ENCODE peak calls at places on chromosomes 12 and 14, in six cellular contexts. K, J, N, Y, A and B are unnamed samples.

GRCh38 chr12:51275088-51275487 is 4.9 kb upstream of the SMAGP start:
- DNase-seq in A (no peak), Y (no peak), K (no peak), J (no peak), N (no peak), B (no peak)

GRCh38 chr12:69415471-69416275 is 54.5 kb upstream of the FRS2 start:
- DNase-seq in Y (peak), K (peak), A (peak), N (peak), J (peak), B (peak)

GRCh38 chr14:89881839-89882238 is 72.7 kb downstream of the EFCAB11 start:
- DNase-seq in A (no peak), J (no peak), Y (no peak), N (no peak), K (no peak), B (no peak)

GRCh38 chr12:2488596-2488995 is 306.2 kb upstream of the FKBP4 start:
- DNase-seq in J (no peak), K (no peak), N (no peak), A (no peak), Y (no peak), B (no peak)

GRCh38 chr14:104316723-104317499 is 178.5 kb downstream of the KIF26A start:
- DNase-seq in N (peak), Y (peak), J (no peak), A (no peak), K (peak), B (no peak)

GRCh38 chr12:68222336-68222735 is 3.3 kb downstream of the IL26 start:
- DNase-seq in Y (no peak), A (no peak), K (peak), J (peak), N (no peak), B (no peak)

GRCh38 chr14:89187501-89187900 is 229.5 kb downstream of the FOXN3 start:
- DNase-seq in N (no peak), A (no peak), J (no peak), K (no peak), Y (no peak), B (no peak)

GRCh38 chr12:75294338-75294737 is 35.8 kb downstream of the CAPS2 start:
- DNase-seq in N (no peak), K (no peak), Y (no peak), J (no peak), A (no peak), B (no peak)

GRCh38 chr14:92386637-92387036 is 63.7 kb downstream of the SLC24A4 start:
- DNase-seq in A (no peak), Y (no peak), K (no peak), N (no peak), J (no peak), B (no peak)

GRCh38 chr12:93616584-93617101 is 44.2 kb downstream of the SOCS2 start:
- DNase-seq in Y (no peak), J (no peak), N (peak), A (no peak), K (no peak), B (no peak)

GRCh38 chr12:12741705-12742104 is 24.5 kb downstream of the CDKN1B start:
- DNase-seq in A (no peak), Y (no peak), N (no peak), J (no peak), K (no peak), B (peak)

GRCh38 chr14:88551094-88551870 is 3.5 kb downstream of the PTPN21 start:
- DNase-seq in J (peak), N (peak), Y (peak), A (peak), K (peak), B (peak)

GRCh38 chr12:12909995-12910391 is 18.6 kb downstream of the GPRC5A start:
- DNase-seq in N (no peak), J (peak), Y (no peak), A (no peak), K (no peak), B (peak)

GRCh38 chr12:96294831-96295230 is 100.7 kb downstream of the ELK3 start:
- DNase-seq in N (no peak), K (no peak), Y (no peak), J (peak), A (no peak), B (no peak)

GRCh38 chr12:124292385-124292784 is 2.5 kb upstream of the RFLNA start:
- DNase-seq in A (no peak), Y (no peak), J (no peak), K (no peak), N (no peak), B (no peak)

GRCh38 chr12:123271182-123271491 is 519 bp downstream of the CDK2AP1 start:
- DNase-seq in Y (no peak), N (peak), K (peak), J (peak), A (peak), B (peak)

GRCh38 chr12:92185052-92185451 is 39.4 kb upstream of the BTG1 start:
- DNase-seq in N (no peak), J (no peak), A (no peak), Y (no peak), K (no peak), B (no peak)

GRCh38 chr12:95608252-95609033 is 57.2 kb upstream of the USP44 start:
- DNase-seq in J (peak), K (no peak), A (peak), Y (no peak), N (peak), B (no peak)

GRCh38 chr12:66548338-66549049 is 130.4 kb downstream of the GRIP1 start:
- DNase-seq in A (no peak), K (no peak), Y (no peak), N (no peak), J (peak), B (no peak)

GRCh38 chr14:61562321-61563161 is 132.8 kb upstream of the HIF1A start:
- DNase-seq in K (no peak), N (no peak), A (no peak), J (peak), Y (no peak), B (no peak)

GRCh38 chr14:95519699-95520098 is 3.2 kb upstream of the SYNE3 start:
- DNase-seq in N (no peak), K (no peak), J (peak), A (peak), Y (peak), B (peak)

GRCh38 chr14:63496837-63497400 is 46.3 kb downstream of the PPP2R5E start:
- DNase-seq in Y (no peak), J (no peak), N (no peak), K (no peak), A (no peak), B (no peak)

GRCh38 chr14:63492391-63492790 is 50.8 kb downstream of the PPP2R5E start:
- DNase-seq in J (peak), A (no peak), Y (no peak), K (no peak), N (no peak), B (no peak)

GRCh38 chr14:63487724-63488123 is 55.5 kb downstream of the PPP2R5E start:
- DNase-seq in N (no peak), J (no peak), A (no peak), K (no peak), Y (no peak), B (no peak)

DNA sequence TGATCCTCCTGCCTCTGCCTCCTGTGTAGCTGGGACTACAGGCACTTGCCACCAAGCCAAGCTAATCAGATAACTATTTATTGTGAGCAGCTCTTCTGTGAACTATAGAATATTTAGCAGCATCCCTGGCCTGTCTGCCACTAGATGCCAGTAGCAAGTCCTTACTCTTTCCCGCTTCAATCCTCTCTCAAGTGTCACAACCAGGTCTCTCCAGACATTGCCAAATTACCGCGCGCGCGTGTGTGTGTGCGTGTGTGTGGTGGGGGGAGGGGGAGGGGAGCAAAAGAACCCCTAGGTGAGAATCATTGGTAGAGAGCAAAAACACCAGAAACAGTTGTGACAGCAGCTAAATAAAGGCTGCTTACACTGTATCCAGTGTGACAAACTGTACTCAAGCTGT is 49.9 kb downstream of the PPP2R5E start:
- DNase-seq in Y (no peak), A (no peak), N (no peak), J (peak), K (no peak), B (no peak)
- TF ChIP-seq CTCF in Y (no peak), A (no peak), N (no peak), J (peak), K (no peak), B (no peak)

GRCh38 chr14:97379091-97379531 is 581.9 kb downstream of the VRK1 start:
- DNase-seq in Y (no peak), N (no peak), A (no peak), K (no peak), J (no peak), B (no peak)
- TF ChIP-seq CTCF in Y (no peak), N (no peak), A (no peak), K (no peak), J (no peak), B (no peak)

GRCh38 chr12:100249936-100250335 is 16.9 kb downstream of the DEPDC4 start:
- DNase-seq in Y (no peak), J (no peak), N (no peak), A (no peak), K (no peak), B (no peak)
- TF ChIP-seq CTCF in Y (no peak), J (no peak), N (no peak), A (no peak), K (no peak), B (no peak)

GRCh38 chr14:59189822-59190368 is 1.4 kb downstream of the DAAM1 start:
- DNase-seq in N (peak), K (peak), J (peak), A (peak), Y (peak), B (peak)

GRCh38 chr14:59188461-59189280 is at the start of gene DAAM1:
- DNase-seq in J (peak), A (peak), Y (peak), N (peak), K (peak), B (peak)

GRCh38 chr14:59187802-59188460 is 536 bp upstream of the DAAM1 start:
- DNase-seq in K (peak), N (peak), A (peak), J (no peak), Y (no peak), B (peak)

GRCh38 chr14:59189281-59189821 is 884 bp downstream of the DAAM1 start:
- DNase-seq in K (no peak), N (peak), A (no peak), Y (peak), J (peak), B (peak)

GRCh38 chr14:59190372-59190771 is 1.9 kb downstream of the DAAM1 start:
- DNase-seq in N (peak), A (no peak), K (no peak), J (peak), Y (no peak), B (peak)
- TF ChIP-seq CTCF in N (no peak), A (no peak), K (no peak), J (peak), Y (no peak), B (no peak)

GRCh38 chr12:31803306-31804184 is 74.7 kb upstream of the AMN1 start:
- DNase-seq in J (no peak), K (no peak), Y (no peak), N (no peak), A (no peak), B (no peak)
- TF ChIP-seq CTCF in J (no peak), K (no peak), Y (no peak), N (no peak), A (no peak), B (no peak)

GRCh38 chr12:110279561-110279960 is 1.5 kb upstream of the ATP2A2 start:
- DNase-seq in A (no peak), Y (peak), K (no peak), N (no peak), J (no peak), B (no peak)
- TF ChIP-seq CTCF in A (no peak), Y (no peak), K (no peak), N (no peak), J (no peak), B (no peak)

GRCh38 chr12:107223816-107224215 is 130.5 kb upstream of the CRY1 start:
- DNase-seq in K (no peak), J (no peak), N (no peak), Y (no peak), A (no peak), B (no peak)
- TF ChIP-seq CTCF in K (no peak), J (no peak), N (no peak), Y (no peak), A (no peak), B (no peak)

GRCh38 chr12:102689701-102690100 is 209.3 kb upstream of the IGF1 start:
- DNase-seq in N (no peak), A (no peak), K (no peak), Y (no peak), J (no peak), B (no peak)

GRCh38 chr12:102685172-102685571 is 204.8 kb upstream of the IGF1 start:
- DNase-seq in K (no peak), N (no peak), J (no peak), A (no peak), Y (no peak), B (no peak)

GRCh38 chr12:102682698-102683289 is 202.4 kb upstream of the IGF1 start:
- DNase-seq in K (no peak), J (no peak), A (no peak), Y (no peak), N (no peak), B (no peak)

GRCh38 chr12:102687523-102687922 is 207.2 kb upstream of the IGF1 start:
- DNase-seq in A (no peak), N (no peak), K (no peak), J (no peak), Y (no peak), B (peak)

DNA sequence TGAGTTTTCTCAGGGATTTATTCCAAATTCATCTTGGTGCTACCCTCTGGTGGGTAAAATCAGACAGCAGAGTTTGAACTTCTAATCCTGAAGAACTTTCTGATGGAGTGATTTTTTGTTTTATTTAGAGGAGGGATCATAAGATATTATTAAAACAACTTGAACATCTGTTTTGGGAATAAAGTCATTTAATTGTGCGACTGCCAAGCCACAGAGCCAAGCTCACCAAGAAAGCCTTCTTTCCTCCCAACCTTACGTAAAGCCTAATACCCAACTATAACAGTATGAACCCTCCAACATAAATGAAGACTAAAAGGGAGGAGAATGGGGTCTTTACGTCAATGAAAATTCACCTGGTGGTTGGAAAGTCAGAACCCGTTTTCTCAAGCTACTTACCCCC is 205.5 kb upstream of the IGF1 start:
- DNase-seq in Y (no peak), J (no peak), N (no peak), K (no peak), A (no peak), B (no peak)
- TF ChIP-seq CTCF in Y (no peak), J (no peak), N (no peak), K (no peak), A (no peak), B (no peak)

DNA sequence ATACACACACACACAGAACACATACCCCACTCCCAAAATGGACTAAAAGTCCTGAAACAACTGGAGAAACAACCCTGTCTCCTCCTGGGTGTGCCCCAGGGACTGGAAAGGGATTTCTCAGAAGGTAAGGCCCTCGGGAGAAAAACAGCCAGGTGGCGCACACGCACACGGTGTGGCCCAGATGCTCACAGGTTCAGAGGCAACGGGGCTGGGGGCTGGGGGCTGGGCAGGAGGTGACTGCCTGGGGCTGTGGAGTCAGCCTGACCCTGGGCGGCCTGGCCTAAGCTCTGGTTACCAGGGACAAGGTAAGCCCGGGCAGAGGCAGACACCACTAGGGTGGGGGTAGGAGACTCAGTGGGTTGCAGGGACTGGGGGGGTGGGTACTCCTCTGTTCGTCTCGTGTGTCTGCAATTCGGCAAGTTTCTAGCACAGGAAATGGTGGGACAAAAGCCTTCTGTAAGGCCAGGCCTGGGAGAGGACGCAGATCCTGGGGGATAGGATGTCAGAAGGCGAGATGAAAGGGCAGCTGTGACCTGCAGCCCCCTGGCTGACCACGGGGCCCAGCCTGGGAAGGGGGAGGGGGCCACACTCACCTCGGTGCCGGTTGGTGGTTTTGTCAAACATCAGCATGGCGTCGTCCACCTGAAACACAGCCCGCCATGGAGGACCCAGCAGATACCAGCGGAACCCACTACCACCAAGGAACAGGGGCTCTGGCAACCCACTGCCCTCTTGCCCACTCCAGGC is 10.4 kb downstream of the MSI1 start:
- DNase-seq in Y (no peak), J (no peak), K (no peak), A (no peak), N (peak), B (no peak)
- TF ChIP-seq CTCF in Y (no peak), J (no peak), K (no peak), A (no peak), N (peak), B (no peak)

GRCh38 chr14:97143456-97143855 is 346.3 kb downstream of the VRK1 start:
- DNase-seq in J (no peak), A (no peak), N (no peak), K (no peak), Y (no peak), B (no peak)

GRCh38 chr14:97143011-97143410 is 345.8 kb downstream of the VRK1 start:
- DNase-seq in A (no peak), J (no peak), K (no peak), N (no peak), Y (no peak), B (no peak)

GRCh38 chr14:97137705-97138104 is 340.5 kb downstream of the VRK1 start:
- DNase-seq in K (no peak), J (no peak), A (no peak), Y (no peak), N (no peak), B (no peak)

GRCh38 chr14:97138801-97139200 is 341.6 kb downstream of the VRK1 start:
- DNase-seq in A (no peak), Y (no peak), N (no peak), K (no peak), J (no peak), B (no peak)
- TF ChIP-seq CTCF in A (no peak), Y (no peak), N (peak), K (no peak), J (no peak), B (no peak)